ENCODE peak calls at places on chromosomes 1 and 21, in eight cellular contexts. One of them, this sample, is unnamed.

GRCh38 chr1:55368698-55369097 is 153.5 kb upstream of the USP24 start:
- DNase-seq in choroid plexus epithelial cell: no peak
- DNase-seq in PC-9: no peak
- DNase-seq in A549: no peak
- DNase-seq in left ventricle myocardium inferior: no peak
- DNase-seq in cardiac muscle cell: no peak
- DNase-seq in CD4-positive, CD25-positive, alpha-beta regulatory T cell: no peak
- DNase-seq in tibial artery: no peak
- DNase-seq in this sample: no peak

GRCh38 chr1:157154940-157155514 is 16.8 kb upstream of the ETV3 start:
- DNase-seq in PC-9: peak
- DNase-seq in left ventricle myocardium inferior: peak
- DNase-seq in tibial artery: peak
- DNase-seq in CD4-positive, CD25-positive, alpha-beta regulatory T cell: no peak
- DNase-seq in choroid plexus epithelial cell: peak
- DNase-seq in A549: peak
- DNase-seq in cardiac muscle cell: peak
- DNase-seq in this sample: peak

GRCh38 chr1:7915826-7916225 is 24.8 kb downstream of the TNFRSF9 start:
- DNase-seq in choroid plexus epithelial cell: no peak
- DNase-seq in cardiac muscle cell: no peak
- DNase-seq in PC-9: no peak
- DNase-seq in left ventricle myocardium inferior: no peak
- DNase-seq in CD4-positive, CD25-positive, alpha-beta regulatory T cell: no peak
- DNase-seq in tibial artery: no peak
- DNase-seq in A549: no peak
- DNase-seq in this sample: no peak

GRCh38 chr1:110673805-110674336 is 869 bp downstream of the KCNA3 start:
- DNase-seq in cardiac muscle cell: no peak
- DNase-seq in left ventricle myocardium inferior: no peak
- DNase-seq in A549: no peak
- DNase-seq in CD4-positive, CD25-positive, alpha-beta regulatory T cell: peak
- DNase-seq in tibial artery: peak
- DNase-seq in choroid plexus epithelial cell: no peak
- DNase-seq in PC-9: no peak
- DNase-seq in this sample: no peak

GRCh38 chr1:150516050-150516591 is 569 bp downstream of the FALEC start:
- DNase-seq in CD4-positive, CD25-positive, alpha-beta regulatory T cell: no peak
- DNase-seq in tibial artery: no peak
- DNase-seq in left ventricle myocardium inferior: no peak
- DNase-seq in choroid plexus epithelial cell: no peak
- DNase-seq in cardiac muscle cell: peak
- DNase-seq in A549: no peak
- DNase-seq in PC-9: no peak
- DNase-seq in this sample: peak

GRCh38 chr1:98920441-98921110 is 84.1 kb downstream of the PLPPR5 start:
- DNase-seq in tibial artery: no peak
- DNase-seq in A549: no peak
- DNase-seq in CD4-positive, CD25-positive, alpha-beta regulatory T cell: no peak
- DNase-seq in cardiac muscle cell: peak
- DNase-seq in left ventricle myocardium inferior: no peak
- DNase-seq in choroid plexus epithelial cell: peak
- DNase-seq in PC-9: peak
- DNase-seq in this sample: peak

GRCh38 chr1:178341218-178341956 is 155.4 kb downstream of the CLEC20A start:
- DNase-seq in A549: peak
- DNase-seq in tibial artery: peak
- DNase-seq in cardiac muscle cell: peak
- DNase-seq in choroid plexus epithelial cell: peak
- DNase-seq in left ventricle myocardium inferior: peak
- DNase-seq in CD4-positive, CD25-positive, alpha-beta regulatory T cell: no peak
- DNase-seq in PC-9: peak
- DNase-seq in this sample: peak

GRCh38 chr1:56434025-56434424 is 145.3 kb downstream of the PLPP3 start:
- DNase-seq in CD4-positive, CD25-positive, alpha-beta regulatory T cell: no peak
- DNase-seq in A549: no peak
- DNase-seq in left ventricle myocardium inferior: no peak
- DNase-seq in tibial artery: no peak
- DNase-seq in cardiac muscle cell: peak
- DNase-seq in PC-9: no peak
- DNase-seq in choroid plexus epithelial cell: no peak
- DNase-seq in this sample: no peak

GRCh38 chr1:202283991-202284390 is 57.7 kb downstream of the UBE2T start:
- DNase-seq in PC-9: peak
- DNase-seq in A549: peak
- DNase-seq in choroid plexus epithelial cell: no peak
- DNase-seq in CD4-positive, CD25-positive, alpha-beta regulatory T cell: no peak
- DNase-seq in tibial artery: no peak
- DNase-seq in left ventricle myocardium inferior: no peak
- DNase-seq in cardiac muscle cell: peak
- DNase-seq in this sample: peak

GRCh38 chr21:33734818-33735217 is 92.5 kb downstream of the ITSN1 start:
- DNase-seq in CD4-positive, CD25-positive, alpha-beta regulatory T cell: no peak
- DNase-seq in PC-9: no peak
- DNase-seq in cardiac muscle cell: no peak
- DNase-seq in tibial artery: no peak
- DNase-seq in A549: no peak
- DNase-seq in choroid plexus epithelial cell: no peak
- DNase-seq in left ventricle myocardium inferior: no peak
- DNase-seq in this sample: no peak

GRCh38 chr1:10538608-10539355 is 64.0 kb downstream of the PEX14 start:
- DNase-seq in PC-9: no peak
- DNase-seq in A549: no peak
- DNase-seq in tibial artery: no peak
- DNase-seq in CD4-positive, CD25-positive, alpha-beta regulatory T cell: no peak
- DNase-seq in cardiac muscle cell: peak
- DNase-seq in choroid plexus epithelial cell: no peak
- DNase-seq in left ventricle myocardium inferior: no peak
- DNase-seq in this sample: no peak

GRCh38 chr1:9595968-9596340 is 7.2 kb downstream of the TMEM201 start:
- DNase-seq in cardiac muscle cell: no peak
- DNase-seq in tibial artery: no peak
- DNase-seq in A549: no peak
- DNase-seq in choroid plexus epithelial cell: no peak
- DNase-seq in left ventricle myocardium inferior: no peak
- DNase-seq in CD4-positive, CD25-positive, alpha-beta regulatory T cell: no peak
- DNase-seq in PC-9: no peak
- DNase-seq in this sample: no peak

GRCh38 chr1:93692983-93693591 is 11.4 kb upstream of the BCAR3 start:
- DNase-seq in cardiac muscle cell: peak
- DNase-seq in A549: peak
- DNase-seq in tibial artery: no peak
- DNase-seq in PC-9: peak
- DNase-seq in left ventricle myocardium inferior: no peak
- DNase-seq in choroid plexus epithelial cell: peak
- DNase-seq in CD4-positive, CD25-positive, alpha-beta regulatory T cell: no peak
- DNase-seq in this sample: peak

GRCh38 chr21:43467785-43468184 is 40.9 kb upstream of the SIK1 start:
- DNase-seq in PC-9: no peak
- DNase-seq in left ventricle myocardium inferior: no peak
- DNase-seq in CD4-positive, CD25-positive, alpha-beta regulatory T cell: no peak
- DNase-seq in choroid plexus epithelial cell: no peak
- DNase-seq in A549: no peak
- DNase-seq in tibial artery: no peak
- DNase-seq in cardiac muscle cell: no peak
- DNase-seq in this sample: no peak

GRCh38 chr1:181485276-181486097 is 2.2 kb downstream of the CACNA1E start:
- DNase-seq in PC-9: no peak
- DNase-seq in tibial artery: no peak
- DNase-seq in cardiac muscle cell: no peak
- DNase-seq in A549: no peak
- DNase-seq in left ventricle myocardium inferior: no peak
- DNase-seq in CD4-positive, CD25-positive, alpha-beta regulatory T cell: no peak
- DNase-seq in choroid plexus epithelial cell: no peak
- DNase-seq in this sample: no peak
- H3K4me3 ChIP-seq in PC-9: no peak
- H3K4me3 ChIP-seq in tibial artery: no peak
- H3K4me3 ChIP-seq in cardiac muscle cell: no peak
- H3K4me3 ChIP-seq in A549: no peak
- H3K4me3 ChIP-seq in left ventricle myocardium inferior: no peak
- H3K4me3 ChIP-seq in CD4-positive, CD25-positive, alpha-beta regulatory T cell: no peak
- H3K4me3 ChIP-seq in choroid plexus epithelial cell: no peak
- H3K4me3 ChIP-seq in this sample: no peak

GRCh38 chr1:187041104-187041503 is 212.4 kb downstream of the PLA2G4A start:
- DNase-seq in cardiac muscle cell: no peak
- DNase-seq in left ventricle myocardium inferior: no peak
- DNase-seq in CD4-positive, CD25-positive, alpha-beta regulatory T cell: no peak
- DNase-seq in PC-9: no peak
- DNase-seq in choroid plexus epithelial cell: no peak
- DNase-seq in tibial artery: no peak
- DNase-seq in A549: no peak
- DNase-seq in this sample: no peak
- H3K4me3 ChIP-seq in cardiac muscle cell: no peak
- H3K4me3 ChIP-seq in left ventricle myocardium inferior: no peak
- H3K4me3 ChIP-seq in CD4-positive, CD25-positive, alpha-beta regulatory T cell: no peak
- H3K4me3 ChIP-seq in PC-9: no peak
- H3K4me3 ChIP-seq in choroid plexus epithelial cell: no peak
- H3K4me3 ChIP-seq in tibial artery: no peak
- H3K4me3 ChIP-seq in A549: no peak
- H3K4me3 ChIP-seq in this sample: no peak

GRCh38 chr1:1892763-1893120 is 1.9 kb upstream of the GNB1 start:
- DNase-seq in A549: no peak
- DNase-seq in CD4-positive, CD25-positive, alpha-beta regulatory T cell: no peak
- DNase-seq in PC-9: no peak
- DNase-seq in tibial artery: no peak
- DNase-seq in cardiac muscle cell: no peak
- DNase-seq in left ventricle myocardium inferior: no peak
- DNase-seq in choroid plexus epithelial cell: no peak
- DNase-seq in this sample: no peak
- H3K4me3 ChIP-seq in A549: no peak
- H3K4me3 ChIP-seq in CD4-positive, CD25-positive, alpha-beta regulatory T cell: peak
- H3K4me3 ChIP-seq in PC-9: no peak
- H3K4me3 ChIP-seq in tibial artery: no peak
- H3K4me3 ChIP-seq in cardiac muscle cell: no peak
- H3K4me3 ChIP-seq in left ventricle myocardium inferior: peak
- H3K4me3 ChIP-seq in choroid plexus epithelial cell: no peak
- H3K4me3 ChIP-seq in this sample: no peak

DNA sequence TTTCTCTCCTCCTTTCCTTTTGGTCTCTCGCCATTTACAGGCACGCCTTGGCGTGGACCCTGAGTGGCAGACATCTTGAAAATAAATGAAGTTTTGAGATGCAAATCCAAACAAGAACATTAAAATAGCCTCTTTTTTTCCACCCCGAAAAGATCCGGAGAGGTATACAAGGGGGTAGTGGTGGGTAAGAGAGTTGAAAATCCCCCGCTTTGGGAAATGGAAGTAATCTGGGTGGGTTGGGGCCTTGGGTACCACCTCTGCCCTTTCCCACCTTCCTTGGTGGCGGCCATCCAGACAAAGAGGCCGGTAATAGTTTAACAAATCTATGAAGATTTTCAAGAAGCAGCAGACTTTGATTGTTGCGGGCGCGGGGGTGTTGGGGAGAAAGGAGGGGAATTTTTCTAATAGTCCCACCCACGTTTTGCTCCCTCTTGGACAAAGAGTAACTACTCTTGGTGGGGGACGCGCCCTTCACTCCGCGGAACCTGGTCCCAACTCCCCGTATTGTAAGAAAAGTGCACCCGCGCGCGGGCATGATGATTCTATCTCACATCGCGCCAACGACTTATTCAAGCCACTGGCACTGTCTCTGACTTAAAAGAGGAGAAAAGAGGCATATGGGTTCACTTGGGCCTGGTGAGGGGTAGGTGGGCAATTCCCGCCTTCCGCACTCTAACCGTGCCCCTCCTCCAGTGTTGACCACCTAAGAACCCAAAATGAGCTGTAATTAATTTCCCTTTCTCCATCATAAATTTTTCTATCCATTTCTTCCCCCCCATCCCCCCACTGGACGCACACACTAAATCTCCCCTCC is 3.9 kb upstream of the FOXD3 start:
- DNase-seq in left ventricle myocardium inferior: no peak
- DNase-seq in A549: no peak
- DNase-seq in tibial artery: no peak
- DNase-seq in choroid plexus epithelial cell: no peak
- DNase-seq in CD4-positive, CD25-positive, alpha-beta regulatory T cell: no peak
- DNase-seq in cardiac muscle cell: no peak
- DNase-seq in PC-9: no peak
- DNase-seq in this sample: no peak
- H3K4me3 ChIP-seq in left ventricle myocardium inferior: no peak
- H3K4me3 ChIP-seq in A549: no peak
- H3K4me3 ChIP-seq in tibial artery: no peak
- H3K4me3 ChIP-seq in choroid plexus epithelial cell: no peak
- H3K4me3 ChIP-seq in CD4-positive, CD25-positive, alpha-beta regulatory T cell: no peak
- H3K4me3 ChIP-seq in cardiac muscle cell: no peak
- H3K4me3 ChIP-seq in PC-9: no peak
- H3K4me3 ChIP-seq in this sample: no peak